ENCODE peak calls at places on chromosomes 16 and 17, in eight cellular contexts. One of them, this sample, is unnamed. For H3K4me1, the result is how much of the 10 kb centered on the place peaks cover.

GRCh38 chr17:16255481-16255901 is 38.5 kb downstream of the PIGL start:
- DNase-seq in sigmoid colon: peak
- DNase-seq in GM23338: peak
- DNase-seq in breast epithelium: no peak
- DNase-seq in HepG2: peak
- DNase-seq in stomach: peak
- DNase-seq in H1: no peak
- DNase-seq in endothelial cell of umbilical vein: peak
- DNase-seq in this sample: no peak

GRCh38 chr17:77875051-77875780 is 83.3 kb upstream of the TNRC6C start:
- DNase-seq in sigmoid colon: no peak
- DNase-seq in GM23338: no peak
- DNase-seq in breast epithelium: peak
- DNase-seq in HepG2: no peak
- DNase-seq in stomach: no peak
- DNase-seq in H1: no peak
- DNase-seq in endothelial cell of umbilical vein: no peak
- DNase-seq in this sample: no peak

GRCh38 chr17:61537264-61537771 is 53.7 kb downstream of the NACA2 start:
- DNase-seq in sigmoid colon: no peak
- DNase-seq in GM23338: no peak
- DNase-seq in breast epithelium: no peak
- DNase-seq in HepG2: no peak
- DNase-seq in stomach: no peak
- DNase-seq in H1: no peak
- DNase-seq in endothelial cell of umbilical vein: no peak
- DNase-seq in this sample: no peak

GRCh38 chr16:51592013-51592501 is 441.0 kb upstream of the SALL1 start:
- DNase-seq in sigmoid colon: no peak
- DNase-seq in GM23338: peak
- DNase-seq in breast epithelium: no peak
- DNase-seq in HepG2: no peak
- DNase-seq in stomach: no peak
- DNase-seq in H1: no peak
- DNase-seq in endothelial cell of umbilical vein: no peak
- DNase-seq in this sample: no peak

GRCh38 chr17:336110-337021 is 16.2 kb downstream of the RPH3AL start:
- DNase-seq in sigmoid colon: peak
- DNase-seq in GM23338: no peak
- DNase-seq in breast epithelium: no peak
- DNase-seq in HepG2: no peak
- DNase-seq in stomach: peak
- DNase-seq in H1: no peak
- DNase-seq in endothelial cell of umbilical vein: peak
- DNase-seq in this sample: no peak

GRCh38 chr17:54439816-54440215 is 460.8 kb upstream of the TOM1L1 start:
- DNase-seq in sigmoid colon: no peak
- DNase-seq in GM23338: no peak
- DNase-seq in breast epithelium: no peak
- DNase-seq in HepG2: no peak
- DNase-seq in stomach: no peak
- DNase-seq in H1: no peak
- DNase-seq in endothelial cell of umbilical vein: no peak
- DNase-seq in this sample: no peak

GRCh38 chr17:39195568-39196160 is 1.8 kb downstream of the CACNB1 start:
- DNase-seq in sigmoid colon: no peak
- DNase-seq in GM23338: no peak
- DNase-seq in breast epithelium: no peak
- DNase-seq in HepG2: no peak
- DNase-seq in stomach: no peak
- DNase-seq in H1: no peak
- DNase-seq in endothelial cell of umbilical vein: no peak
- DNase-seq in this sample: no peak

GRCh38 chr17:50219345-50219744 is 17.9 kb upstream of the COL1A1 start:
- DNase-seq in sigmoid colon: no peak
- DNase-seq in GM23338: no peak
- DNase-seq in breast epithelium: no peak
- DNase-seq in HepG2: peak
- DNase-seq in stomach: no peak
- DNase-seq in H1: no peak
- DNase-seq in endothelial cell of umbilical vein: no peak
- DNase-seq in this sample: no peak

GRCh38 chr17:44385287-44386181 is 3.9 kb downstream of the ITGA2B start:
- DNase-seq in sigmoid colon: peak
- DNase-seq in GM23338: peak
- DNase-seq in breast epithelium: peak
- DNase-seq in HepG2: peak
- DNase-seq in stomach: peak
- DNase-seq in H1: peak
- DNase-seq in endothelial cell of umbilical vein: peak
- DNase-seq in this sample: no peak

GRCh38 chr17:17213775-17214174 is 7.6 kb upstream of the PLD6 start:
- DNase-seq in sigmoid colon: no peak
- DNase-seq in GM23338: no peak
- DNase-seq in breast epithelium: no peak
- DNase-seq in HepG2: no peak
- DNase-seq in stomach: no peak
- DNase-seq in H1: no peak
- DNase-seq in endothelial cell of umbilical vein: no peak
- DNase-seq in this sample: no peak

GRCh38 chr16:88619859-88620655 is 18.3 kb upstream of the IL17C start:
- DNase-seq in sigmoid colon: no peak
- DNase-seq in GM23338: no peak
- DNase-seq in breast epithelium: no peak
- DNase-seq in HepG2: no peak
- DNase-seq in stomach: no peak
- DNase-seq in H1: no peak
- DNase-seq in endothelial cell of umbilical vein: no peak
- DNase-seq in this sample: no peak

GRCh38 chr17:70521821-70522256 is 352.5 kb downstream of the KCNJ2 start:
- DNase-seq in sigmoid colon: no peak
- DNase-seq in GM23338: no peak
- DNase-seq in breast epithelium: no peak
- DNase-seq in HepG2: no peak
- DNase-seq in stomach: peak
- DNase-seq in H1: no peak
- DNase-seq in endothelial cell of umbilical vein: peak
- DNase-seq in this sample: no peak

GRCh38 chr17:33564146-33564545 is 271.1 kb upstream of the ASIC2 start:
- DNase-seq in sigmoid colon: no peak
- DNase-seq in GM23338: no peak
- DNase-seq in breast epithelium: no peak
- DNase-seq in HepG2: no peak
- DNase-seq in stomach: no peak
- DNase-seq in H1: no peak
- DNase-seq in endothelial cell of umbilical vein: no peak
- DNase-seq in this sample: no peak

GRCh38 chr16:1681032-1681431 is 3.0 kb downstream of the JPT2 start:
- DNase-seq in sigmoid colon: no peak
- DNase-seq in GM23338: no peak
- DNase-seq in breast epithelium: no peak
- DNase-seq in HepG2: no peak
- DNase-seq in stomach: no peak
- DNase-seq in H1: no peak
- DNase-seq in endothelial cell of umbilical vein: no peak
- DNase-seq in this sample: no peak

GRCh38 chr16:88807626-88808453 is 3.9 kb downstream of the APRT start:
- DNase-seq in sigmoid colon: no peak
- DNase-seq in GM23338: no peak
- DNase-seq in breast epithelium: no peak
- DNase-seq in HepG2: no peak
- DNase-seq in stomach: no peak
- DNase-seq in H1: no peak
- DNase-seq in endothelial cell of umbilical vein: no peak
- DNase-seq in this sample: no peak

GRCh38 chr16:75351183-75351582 is 82.1 kb downstream of the CFDP1 start:
- DNase-seq in sigmoid colon: no peak
- DNase-seq in GM23338: no peak
- DNase-seq in breast epithelium: no peak
- DNase-seq in HepG2: no peak
- DNase-seq in stomach: no peak
- DNase-seq in H1: no peak
- DNase-seq in endothelial cell of umbilical vein: peak
- DNase-seq in this sample: peak

GRCh38 chr17:35540589-35541404 is 3.3 kb upstream of the SLFN12L start:
- DNase-seq in sigmoid colon: peak
- DNase-seq in GM23338: no peak
- DNase-seq in breast epithelium: no peak
- DNase-seq in HepG2: no peak
- DNase-seq in stomach: peak
- DNase-seq in H1: no peak
- DNase-seq in endothelial cell of umbilical vein: peak
- DNase-seq in this sample: no peak

GRCh38 chr16:84013787-84014569 is 28.6 kb downstream of the SLC38A8 start:
- DNase-seq in sigmoid colon: no peak
- DNase-seq in GM23338: peak
- DNase-seq in breast epithelium: peak
- DNase-seq in HepG2: peak
- DNase-seq in stomach: peak
- DNase-seq in H1: peak
- DNase-seq in endothelial cell of umbilical vein: peak
- DNase-seq in this sample: peak

GRCh38 chr17:2485543-2485942 is 26.1 kb downstream of the METTL16 start:
- DNase-seq in sigmoid colon: no peak
- DNase-seq in GM23338: no peak
- DNase-seq in breast epithelium: no peak
- DNase-seq in HepG2: peak
- DNase-seq in stomach: no peak
- DNase-seq in H1: no peak
- DNase-seq in endothelial cell of umbilical vein: no peak
- DNase-seq in this sample: no peak

GRCh38 chr17:10741416-10742140 is 11.8 kb upstream of the TMEM220 start:
- DNase-seq in sigmoid colon: peak
- DNase-seq in GM23338: no peak
- DNase-seq in breast epithelium: no peak
- DNase-seq in HepG2: no peak
- DNase-seq in stomach: peak
- DNase-seq in H1: no peak
- DNase-seq in endothelial cell of umbilical vein: no peak
- DNase-seq in this sample: no peak
- H3K27ac ChIP-seq in sigmoid colon: no peak
- H3K27ac ChIP-seq in GM23338: no peak
- H3K27ac ChIP-seq in breast epithelium: no peak
- H3K27ac ChIP-seq in HepG2: no peak
- H3K27ac ChIP-seq in stomach: no peak
- H3K27ac ChIP-seq in H1: no peak
- H3K27ac ChIP-seq in endothelial cell of umbilical vein: no peak
- H3K27ac ChIP-seq in this sample: no peak

GRCh38 chr16:4015991-4016325 is 100.3 kb downstream of the ADCY9 start:
- DNase-seq in sigmoid colon: no peak
- DNase-seq in GM23338: no peak
- DNase-seq in breast epithelium: no peak
- DNase-seq in HepG2: no peak
- DNase-seq in stomach: no peak
- DNase-seq in H1: no peak
- DNase-seq in endothelial cell of umbilical vein: no peak
- DNase-seq in this sample: no peak

GRCh38 chr16:4017807-4018206 is 98.4 kb downstream of the ADCY9 start:
- DNase-seq in sigmoid colon: no peak
- DNase-seq in GM23338: no peak
- DNase-seq in breast epithelium: no peak
- DNase-seq in HepG2: no peak
- DNase-seq in stomach: no peak
- DNase-seq in H1: no peak
- DNase-seq in endothelial cell of umbilical vein: no peak
- DNase-seq in this sample: no peak

GRCh38 chr16:4011940-4012629 is 104.2 kb downstream of the ADCY9 start:
- DNase-seq in sigmoid colon: no peak
- DNase-seq in GM23338: no peak
- DNase-seq in breast epithelium: no peak
- DNase-seq in HepG2: peak
- DNase-seq in stomach: no peak
- DNase-seq in H1: no peak
- DNase-seq in endothelial cell of umbilical vein: no peak
- DNase-seq in this sample: no peak

GRCh38 chr16:4015275-4015990 is 100.8 kb downstream of the ADCY9 start:
- DNase-seq in sigmoid colon: no peak
- DNase-seq in GM23338: no peak
- DNase-seq in breast epithelium: no peak
- DNase-seq in HepG2: peak
- DNase-seq in stomach: peak
- DNase-seq in H1: no peak
- DNase-seq in endothelial cell of umbilical vein: no peak
- DNase-seq in this sample: no peak

DNA sequence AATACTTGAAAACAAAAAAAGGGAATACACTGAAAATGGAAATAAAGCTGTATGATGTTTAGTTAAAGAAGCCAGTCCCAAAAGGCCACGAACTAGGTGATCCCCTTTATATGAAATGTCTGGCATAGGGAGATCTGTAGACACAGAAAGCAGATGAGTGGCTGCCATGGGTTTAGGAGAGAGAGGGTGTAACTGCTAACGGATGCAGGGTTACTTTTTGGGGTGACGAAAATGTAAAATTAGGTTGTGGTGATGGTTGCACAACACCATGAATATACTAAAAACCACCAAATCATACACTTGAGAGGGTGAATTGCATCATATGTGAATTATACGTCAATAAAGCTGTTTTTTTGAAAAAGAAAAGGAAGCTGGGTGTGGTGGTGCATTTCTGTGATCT is 99.6 kb downstream of the ADCY9 start:
- DNase-seq in sigmoid colon: no peak
- DNase-seq in GM23338: no peak
- DNase-seq in breast epithelium: no peak
- DNase-seq in HepG2: no peak
- DNase-seq in stomach: no peak
- DNase-seq in H1: no peak
- DNase-seq in endothelial cell of umbilical vein: no peak
- DNase-seq in this sample: no peak
- H3K4me1 ChIP-seq in sigmoid colon: under half
- H3K4me1 ChIP-seq in GM23338: under half
- H3K4me1 ChIP-seq in breast epithelium: under half
- H3K4me1 ChIP-seq in HepG2: half or more
- H3K4me1 ChIP-seq in stomach: half or more
- H3K4me1 ChIP-seq in H1: under half
- H3K4me1 ChIP-seq in endothelial cell of umbilical vein: under half
- H3K4me1 ChIP-seq in this sample: half or more

DNA sequence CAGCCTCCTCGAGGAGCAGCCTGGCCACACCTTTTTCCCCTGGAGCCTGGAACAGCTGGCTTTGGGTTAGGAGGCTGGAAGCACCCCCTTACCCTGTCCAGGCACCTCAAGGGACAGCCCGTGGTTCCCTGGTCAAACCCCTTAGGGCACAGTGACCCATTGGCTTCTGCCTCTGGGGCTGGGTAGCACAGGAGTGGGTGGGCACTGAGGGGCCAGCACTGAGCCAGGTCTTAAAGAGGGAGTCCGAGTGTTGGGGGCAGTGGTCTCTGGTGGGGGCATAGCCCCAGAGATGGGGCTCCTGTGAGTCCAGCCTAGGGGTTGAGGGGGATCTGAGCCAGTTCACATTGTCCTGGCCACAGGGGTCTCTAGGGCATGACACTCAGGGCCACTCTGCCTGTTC is 15.4 kb downstream of the OTOP3 start:
- DNase-seq in sigmoid colon: no peak
- DNase-seq in GM23338: no peak
- DNase-seq in breast epithelium: no peak
- DNase-seq in HepG2: no peak
- DNase-seq in stomach: no peak
- DNase-seq in H1: no peak
- DNase-seq in endothelial cell of umbilical vein: no peak
- DNase-seq in this sample: no peak
- TF ChIP-seq POLR2AphosphoS5 in sigmoid colon: no peak
- TF ChIP-seq POLR2AphosphoS5 in GM23338: no peak
- TF ChIP-seq POLR2AphosphoS5 in breast epithelium: no peak
- TF ChIP-seq POLR2AphosphoS5 in HepG2: no peak
- TF ChIP-seq POLR2AphosphoS5 in stomach: no peak
- TF ChIP-seq POLR2AphosphoS5 in H1: no peak
- TF ChIP-seq POLR2AphosphoS5 in endothelial cell of umbilical vein: no peak
- TF ChIP-seq POLR2AphosphoS5 in this sample: no peak

GRCh38 chr17:80703109-80703508 is 158.5 kb downstream of the RPTOR start:
- DNase-seq in sigmoid colon: no peak
- DNase-seq in GM23338: no peak
- DNase-seq in breast epithelium: no peak
- DNase-seq in HepG2: no peak
- DNase-seq in stomach: no peak
- DNase-seq in H1: no peak
- DNase-seq in endothelial cell of umbilical vein: no peak
- DNase-seq in this sample: no peak
- H3K27ac ChIP-seq in sigmoid colon: no peak
- H3K27ac ChIP-seq in GM23338: peak
- H3K27ac ChIP-seq in breast epithelium: no peak
- H3K27ac ChIP-seq in HepG2: no peak
- H3K27ac ChIP-seq in stomach: no peak
- H3K27ac ChIP-seq in H1: no peak
- H3K27ac ChIP-seq in endothelial cell of umbilical vein: no peak
- H3K27ac ChIP-seq in this sample: no peak